ENCODE peak calls at places on chromosomes 1 and 21, in six cellular contexts. Q, C, A, X, G and W are unnamed samples.
A peak's percentile ranks its signal among the peaks of the same experiment; 100 is the strongest.

GRCh38 chr21:37582613-37583012 is 216.0 kb downstream of the DYRK1A start:
- DNase-seq in C (peak; percentile 72), Q (no peak), G (no peak), A (no peak), X (no peak), W (no peak)

GRCh38 chr1:206579747-206580437 is 32.4 kb downstream of the EIF2D start:
- DNase-seq in A (no peak), G (peak; percentile 81), Q (peak; percentile 82), C (no peak), X (peak; percentile 64), W (no peak)

GRCh38 chr1:29991025-29991424 is 732.4 kb downstream of the MATN1 start:
- DNase-seq in Q (no peak), C (peak; percentile 57), G (no peak), A (no peak), X (peak; percentile 36), W (no peak)

GRCh38 chr1:206895837-206896242 is 1.4 kb upstream of the IL24 start:
- DNase-seq in X (no peak), Q (no peak), G (no peak), A (peak; percentile 91), C (no peak), W (no peak)

GRCh38 chr1:10899490-10900264 is 103.2 kb upstream of the CASZ1 start:
- DNase-seq in X (no peak), G (no peak), A (peak; percentile 60), C (no peak), Q (no peak), W (no peak)

GRCh38 chr1:208652300-208653160 is 408.3 kb upstream of the PLXNA2 start:
- DNase-seq in G (no peak), Q (peak; percentile 16), C (peak; percentile 86), A (peak; percentile 73), X (peak; percentile 20), W (peak; percentile 60)

GRCh38 chr1:163970699-163971098 is 588.3 kb upstream of the PBX1 start:
- DNase-seq in C (no peak), Q (no peak), G (no peak), X (no peak), A (no peak), W (no peak)

GRCh38 chr1:92374211-92374610 is 75.4 kb downstream of the RPAP2 start:
- DNase-seq in Q (no peak), A (no peak), G (no peak), X (no peak), C (no peak), W (no peak)

GRCh38 chr1:62325696-62326095 is 6.5 kb upstream of the KANK4 start:
- DNase-seq in A (peak; percentile 76), X (no peak), C (no peak), G (no peak), Q (no peak), W (no peak)

GRCh38 chr1:21254335-21254951 is 35.8 kb downstream of the ECE1 start:
- DNase-seq in X (peak; percentile 65), Q (peak; percentile 57), A (no peak), C (no peak), G (no peak), W (no peak)

GRCh38 chr1:244735404-244735803 is 82.5 kb downstream of the DESI2 start:
- DNase-seq in X (no peak), Q (no peak), C (peak; percentile 22), A (peak; percentile 69), G (no peak), W (no peak)

GRCh38 chr1:175130649-175131045 is 61.9 kb downstream of the KIAA0040 start:
- DNase-seq in A (no peak), Q (no peak), X (no peak), C (no peak), G (no peak), W (no peak)

GRCh38 chr1:67987046-67987799 is 63.2 kb downstream of the DIRAS3 start:
- DNase-seq in C (no peak), A (peak; percentile 17), G (no peak), X (no peak), Q (no peak), W (no peak)

GRCh38 chr1:192807221-192807967 is 1.4 kb upstream of the RGS2 start:
- DNase-seq in C (no peak), Q (no peak), G (no peak), X (no peak), A (peak; percentile 76), W (no peak)

GRCh38 chr21:44722701-44723100 is 11.3 kb upstream of the TSPEAR start:
- DNase-seq in X (no peak), C (no peak), G (no peak), Q (no peak), A (no peak), W (no peak)

GRCh38 chr1:243742814-243743213 is 107.2 kb downstream of the AKT3 start:
- DNase-seq in G (no peak), C (no peak), A (peak; percentile 52), X (no peak), Q (no peak), W (no peak)

GRCh38 chr1:224387302-224387912 is 30.7 kb downstream of the CNIH4 start:
- DNase-seq in C (no peak), G (no peak), A (no peak), X (no peak), Q (no peak), W (no peak)

DNA sequence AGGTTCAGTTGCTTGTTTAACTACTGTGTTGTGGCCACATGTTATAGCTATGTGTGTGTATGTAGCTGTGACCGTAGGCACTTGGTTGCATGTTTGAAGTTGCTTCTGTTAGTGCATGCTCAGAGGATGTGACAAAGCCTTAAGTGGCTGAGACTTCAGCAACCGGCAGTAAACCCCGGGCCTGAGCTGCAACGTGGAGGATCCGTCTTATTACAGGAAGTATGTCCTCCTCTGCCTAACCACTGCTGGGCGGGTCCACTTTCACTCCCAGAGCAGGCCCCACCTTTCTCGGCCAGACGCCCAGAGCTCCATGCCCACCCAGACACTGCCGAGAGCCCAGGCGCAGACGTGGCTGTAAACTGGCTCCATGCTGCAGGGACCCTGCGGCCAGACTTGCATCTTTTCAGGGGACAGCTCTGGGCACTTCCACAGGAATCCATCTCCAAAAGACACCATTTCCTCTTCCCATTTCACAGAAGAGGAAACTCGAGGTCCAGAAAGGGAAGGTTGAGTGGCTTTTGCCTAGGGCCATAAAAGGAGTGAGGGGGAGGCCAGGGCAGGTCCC is 2.2 kb downstream of the TCEA3 start:
- DNase-seq in G (peak; percentile 39), C (no peak), A (peak; percentile 68), X (peak; percentile 78), Q (peak; percentile 73), W (no peak)
- H3K4me3 ChIP-seq in G (peak overlapping the region; percentile 30), C (no peak overlapping the region), A (no peak overlapping the region), X (peak overlapping the region; percentile 85), Q (peak overlapping the region; percentile 75), W (no peak overlapping the region)

GRCh38 chr1:53869454-53870117 is 20.0 kb downstream of the YIPF1 start:
- DNase-seq in C (no peak), X (no peak), G (no peak), Q (no peak), A (no peak), W (no peak)
- H3K4me3 ChIP-seq in C (no peak overlapping the region), X (no peak overlapping the region), G (no peak overlapping the region), Q (no peak overlapping the region), A (no peak overlapping the region), W (no peak overlapping the region)

GRCh38 chr1:212297338-212297737 is 12.1 kb downstream of the PPP2R5A start:
- DNase-seq in A (no peak), X (no peak), C (no peak), G (no peak), Q (no peak), W (no peak)
- H3K4me3 ChIP-seq in A (no peak overlapping the region), X (no peak overlapping the region), C (no peak overlapping the region), G (no peak overlapping the region), Q (no peak overlapping the region), W (no peak overlapping the region)

GRCh38 chr21:42704861-42705260 is 51.4 kb downstream of the PDE9A start:
- DNase-seq in A (no peak), Q (no peak), G (no peak), X (no peak), C (no peak), W (no peak)
- H3K4me3 ChIP-seq in A (no peak overlapping the region), Q (no peak overlapping the region), G (no peak overlapping the region), X (no peak overlapping the region), C (no peak overlapping the region), W (no peak overlapping the region)